ENCODE peak calls at places on chromosomes 16 and 17, in five cellular contexts. G is hepatic stellate cell; Q is activated T-helper 1 cell treated with anti-CD3 and anti-CD28 coated beads, Interleukin-12 subunit alpha, Interleukin-12 subunit beta, Interleukin-2, Interleukin-4 antibody, amounts not matched to agents 30 ng/mL and 10 ng/mL and 1 ng/mL, durations not matched to agents 14 hours and 24 hours and 36 hours; C is H54; R is brain microvascular endothelial cell. T is an unnamed sample.

GRCh38 chr17:40912506-40913220 is 24.8 kb downstream of the KRT23 start:
- DNase-seq in Q (no peak), C (no peak), G (no peak), R (no peak), T (no peak)

GRCh38 chr17:19876524-19877161 is 8.9 kb upstream of the ULK2 start:
- DNase-seq in Q (peak; percentile 4), C (no peak), R (no peak), G (no peak), T (no peak)

GRCh38 chr17:80834896-80835281 is 156.8 kb upstream of the CHMP6 start:
- DNase-seq in C (no peak), R (no peak), Q (no peak), G (no peak), T (no peak)

GRCh38 chr17:80868022-80868609 is 123.5 kb upstream of the CHMP6 start:
- DNase-seq in Q (no peak), G (no peak), C (no peak), R (no peak), T (no peak)

GRCh38 chr16:80014241-80014939 is 413.9 kb upstream of the MAF start:
- DNase-seq in R (no peak), Q (no peak), C (no peak), G (no peak), T (no peak)

GRCh38 chr17:76659928-76660614 is 16.5 kb upstream of the ST6GALNAC1 start:
- DNase-seq in C (no peak), Q (no peak), G (no peak), R (no peak), T (peak; percentile 87)

GRCh38 chr16:87305505-87306391 is 11.4 kb downstream of the C16orf95 start:
- DNase-seq in Q (no peak), C (no peak), R (no peak), G (peak; percentile 89), T (no peak)

GRCh38 chr17:62892069-62892675 is 73.9 kb upstream of the TANC2 start:
- DNase-seq in G (no peak), C (no peak), R (no peak), Q (no peak), T (peak; percentile 51)

GRCh38 chr16:81487301-81487720 is 42.7 kb downstream of the CMIP start:
- DNase-seq in Q (no peak), C (no peak), R (no peak), G (no peak), T (no peak)

GRCh38 chr17:78985395-78985794 is 5.7 kb upstream of the LGALS3BP start:
- DNase-seq in Q (no peak), G (no peak), R (no peak), C (no peak), T (no peak)

GRCh38 chr17:78719630-78720298 is 62.3 kb downstream of the CYTH1 start:
- DNase-seq in R (no peak), C (no peak), Q (no peak), G (no peak), T (no peak)

GRCh38 chr17:300881-301280 is 51.7 kb downstream of the RPH3AL start:
- DNase-seq in G (no peak), Q (no peak), R (no peak), C (no peak), T (no peak)